ENCODE peak calls at places on chromosome 1, in four cellular contexts. A is K562, Y is HCT116, U is HepG2. C is an unnamed sample.

GRCh38 chr1:52659851-52660596 is 27.1 kb downstream of the SHISAL2A start:
- DNase-seq in A (no peak), Y (no peak), U (no peak), C (no peak)

GRCh38 chr1:11151854-11152612 is 37.1 kb upstream of the ANGPTL7 start:
- DNase-seq in A (no peak), Y (no peak), U (no peak), C (no peak)

GRCh38 chr1:48309564-48310082 is 87.1 kb downstream of the SLC5A9 start:
- DNase-seq in A (no peak), Y (no peak), U (peak; percentile 58), C (no peak)

GRCh38 chr1:59915516-59915915 is 11.1 kb downstream of the CYP2J2 start:
- DNase-seq in A (no peak), Y (no peak), U (no peak), C (no peak)

GRCh38 chr1:51958824-51959223 is 31.7 kb downstream of the RAB3B start:
- DNase-seq in A (no peak), Y (no peak), U (no peak), C (no peak)

GRCh38 chr1:24149854-24150227 is 6.9 kb upstream of the IL22RA1 start:
- DNase-seq in A (peak; percentile 78), Y (peak; percentile 48), U (no peak), C (peak; percentile 39)

GRCh38 chr1:93738075-93738622 is 56.5 kb upstream of the BCAR3 start:
- DNase-seq in A (no peak), Y (peak; percentile 77), U (no peak), C (no peak)

GRCh38 chr1:109792056-109792831 is 28.5 kb upstream of the EPS8L3 start:
- DNase-seq in A (peak; percentile 80), Y (no peak), U (peak; percentile 75), C (no peak)

GRCh38 chr1:14875781-14876564 is 277.5 kb downstream of the KAZN start:
- DNase-seq in A (no peak), Y (no peak), U (no peak), C (no peak)

GRCh38 chr1:163472267-163472666 is 150.5 kb downstream of the NUF2 start:
- DNase-seq in A (no peak), Y (no peak), U (no peak), C (no peak)

GRCh38 chr1:1302006-1302430 is 5.7 kb downstream of the ACAP3 start:
- DNase-seq in A (no peak), Y (no peak), U (no peak), C (no peak)

GRCh38 chr1:48092401-48092800 is 95.2 kb upstream of the TRABD2B start:
- DNase-seq in A (no peak), Y (no peak), U (no peak), C (no peak)

GRCh38 chr1:93323185-93323820 is 22.4 kb upstream of the DR1 start:
- DNase-seq in A (no peak), Y (no peak), U (no peak), C (no peak)

GRCh38 chr1:181149326-181150000 is 61.0 kb downstream of the IER5 start:
- DNase-seq in A (no peak), Y (no peak), U (no peak), C (no peak)

GRCh38 chr1:115077286-115077983 is 11.9 kb downstream of the TSPAN2 start:
- DNase-seq in A (no peak), Y (no peak), U (no peak), C (no peak)

GRCh38 chr1:31502253-31502652 is 74.1 kb upstream of the TINAGL1 start:
- DNase-seq in A (no peak), Y (no peak), U (no peak), C (no peak)

DNA sequence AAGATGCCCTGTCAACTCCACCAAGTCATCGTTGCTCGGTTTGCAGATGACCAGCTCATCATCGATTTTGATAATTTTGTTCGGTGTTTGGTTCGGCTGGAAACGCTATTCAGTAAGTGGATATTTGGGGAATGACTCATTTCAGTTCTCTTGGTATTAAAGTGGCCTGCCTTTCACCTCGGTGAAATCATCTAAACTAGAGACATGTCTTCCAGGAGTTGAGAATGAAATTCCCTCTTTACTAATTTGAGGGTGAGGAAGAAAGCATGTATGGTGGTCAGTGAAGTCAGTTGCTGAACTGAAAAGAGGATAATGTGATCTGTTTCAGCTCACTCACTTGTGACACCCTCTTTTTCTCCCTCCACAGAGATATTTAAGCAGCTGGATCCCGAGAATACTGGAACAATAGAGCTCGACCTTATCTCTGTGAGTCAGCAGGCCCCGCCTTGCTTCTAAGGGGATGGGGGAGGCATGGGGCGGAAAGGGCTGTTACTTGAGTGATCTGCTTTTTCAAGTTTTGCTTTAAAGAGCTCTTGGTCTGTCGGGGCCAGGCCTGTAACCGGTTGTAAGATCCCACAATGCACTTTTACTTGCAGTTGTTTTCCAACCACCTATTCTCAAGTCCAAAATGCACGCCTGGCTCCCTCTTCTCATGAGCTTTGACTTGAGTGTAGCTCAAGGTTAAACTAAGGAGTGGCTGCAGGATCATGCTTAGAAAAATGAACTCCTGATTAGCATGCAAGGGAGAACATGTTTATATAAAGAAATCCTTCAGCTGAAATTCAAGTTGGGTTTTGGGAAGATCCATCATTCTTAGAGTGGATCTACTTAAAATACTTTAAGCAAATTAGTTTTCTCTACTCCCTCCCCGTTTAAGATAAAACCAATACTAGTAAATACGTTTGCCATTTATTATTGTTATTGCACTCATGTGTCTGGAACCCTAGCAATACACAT is 59.8 kb downstream of the CAPN2 start:
- DNase-seq in A (peak; percentile 92), Y (peak; percentile 80), U (no peak), C (peak; percentile 87)
- TF ChIP-seq POLR2AphosphoS5 in A (peak; percentile 96), Y (peak; percentile 31), U (no peak), C (peak; percentile 56)

DNA sequence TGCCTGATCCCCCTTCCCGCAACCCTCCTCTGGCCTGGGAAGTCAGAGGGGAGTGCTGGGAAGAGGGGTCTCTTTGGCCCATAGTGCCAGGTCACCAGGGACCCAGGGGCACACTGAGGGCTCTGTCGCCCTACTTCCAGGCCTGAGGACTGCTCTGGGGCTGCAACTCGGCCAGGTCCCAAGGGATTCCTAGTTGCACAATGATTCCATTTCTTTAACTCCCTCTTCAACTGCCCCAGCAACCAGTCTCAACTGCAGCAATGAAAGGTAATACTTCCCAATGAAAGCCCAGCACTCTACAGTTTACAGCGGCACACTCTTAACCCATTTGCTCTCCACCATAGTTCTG is 35.7 kb downstream of the SLC9A1 start:
- DNase-seq in A (no peak), Y (no peak), U (no peak), C (no peak)
- TF ChIP-seq TCF7L2 in A (no peak), Y (no peak), U (no peak), C (no peak)

DNA sequence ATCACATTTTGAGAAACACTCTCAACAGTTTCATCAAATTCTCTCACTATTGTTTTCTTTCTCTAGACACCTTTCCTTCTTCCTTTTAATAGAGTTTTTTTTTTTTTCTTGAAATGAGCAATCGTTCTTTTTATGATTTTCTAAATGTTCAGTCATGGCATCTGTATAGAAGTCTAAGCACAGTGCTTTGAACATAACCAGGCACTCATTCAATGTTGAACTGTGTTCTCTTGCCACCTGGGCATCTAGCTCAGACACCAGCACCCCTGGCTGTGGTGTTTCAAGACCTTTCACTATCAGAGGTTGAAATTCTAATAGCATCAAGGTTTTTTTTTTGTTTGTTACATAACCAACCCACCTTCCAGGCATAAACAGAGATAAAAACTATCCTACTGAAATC is 96.6 kb downstream of the DNM3 start:
- DNase-seq in A (no peak), Y (no peak), U (no peak), C (no peak)
- H3K4me1 ChIP-seq in A (no peaks in the 10 kb centered on the region), Y (no peaks in the 10 kb centered on the region), U (no peaks in the 10 kb centered on the region), C (no peaks in the 10 kb centered on the region)

DNA sequence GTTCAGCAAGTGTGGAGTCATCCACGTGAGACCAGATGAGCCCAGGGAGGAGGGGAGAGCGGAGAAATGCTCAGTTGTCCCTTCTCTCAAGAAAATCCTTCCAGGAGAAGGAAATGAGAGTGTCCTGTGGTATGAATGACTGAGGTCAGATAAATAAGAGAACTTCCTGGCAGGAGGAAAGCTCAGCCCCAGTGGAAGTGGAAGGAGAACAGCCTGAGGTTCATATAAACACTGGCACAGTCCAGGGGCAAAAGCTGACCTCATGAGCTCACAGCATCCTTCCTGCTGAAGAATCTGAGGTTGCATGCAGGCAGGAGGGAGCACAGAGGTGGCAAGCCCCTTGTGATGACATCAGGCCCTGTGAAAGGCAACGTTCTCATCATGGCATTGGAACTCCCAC is 97.7 kb downstream of the NAV1 start:
- DNase-seq in A (no peak), Y (no peak), U (no peak), C (no peak)
- TF ChIP-seq POLR2AphosphoS5 in A (no peak), Y (no peak), U (no peak), C (no peak)

GRCh38 chr1:168320805-168321577 is 40.3 kb downstream of the TBX19 start:
- DNase-seq in A (peak; percentile 67), Y (peak; percentile 71), U (peak; percentile 23), C (no peak)
- TF ChIP-seq TCF7L2 in A (no peak), Y (no peak), U (no peak), C (no peak)

C was measured in Panc1.